ENCODE peak calls at places on chromosomes 2 and 18, in four cellular contexts. L is AG04450, J is mammary epithelial cell, T is cardiac fibroblast. V is an unnamed sample.

GRCh38 chr2:222424729-222425671 is 657 bp downstream of the SGPP2 start:
- DNase-seq in L (no peak), J (no peak), T (no peak), V (peak; percentile 21)

GRCh38 chr2:127569274-127570065 is 34.0 kb downstream of the MYO7B start:
- DNase-seq in T (peak; percentile 79), L (no peak), J (peak; percentile 70), V (peak; percentile 84)

GRCh38 chr18:34707670-34708069 is 2.4 kb upstream of the DTNA start:
- DNase-seq in T (peak; percentile 94), L (peak; percentile 82), J (peak; percentile 92), V (peak; percentile 95)

GRCh38 chr2:205024822-205025518 is 479.7 kb downstream of the PARD3B start:
- DNase-seq in T (peak; percentile 86), J (peak; percentile 96), L (peak; percentile 77), V (peak; percentile 95)

GRCh38 chr2:37614061-37614802 is 57.2 kb downstream of the CDC42EP3 start:
- DNase-seq in J (peak; percentile 80), T (peak; percentile 87), L (peak; percentile 70), V (peak; percentile 32)

GRCh38 chr18:26575865-26576217 is 27.5 kb upstream of the KCTD1 start:
- DNase-seq in J (no peak), T (no peak), L (no peak), V (no peak)

GRCh38 chr2:3256655-3257054 is 121.0 kb downstream of the EIPR1 start:
- DNase-seq in J (no peak), T (no peak), L (no peak), V (no peak)

GRCh38 chr18:2050016-2050415 is 521.3 kb downstream of the METTL4 start:
- DNase-seq in J (peak; percentile 43), T (peak; percentile 8), L (no peak), V (peak; percentile 3)

GRCh38 chr18:12420831-12421421 is 13.2 kb downstream of the PRELID3A start:
- DNase-seq in J (no peak), T (no peak), L (no peak), V (no peak)

GRCh38 chr2:39128919-39129391 is 8.1 kb upstream of the SOS1 start:
- DNase-seq in L (no peak), J (peak; percentile 70), T (no peak), V (no peak)

GRCh38 chr2:237136824-237137223 is 51.1 kb downstream of the COPS8 start:
- DNase-seq in J (no peak), L (no peak), T (no peak), V (no peak)

GRCh38 chr18:8871484-8871883 is 166.1 kb downstream of the MTCL1 start:
- DNase-seq in J (peak; percentile 82), L (no peak), T (no peak), V (peak; percentile 53)

GRCh38 chr2:69222984-69223658 is 163.9 kb downstream of the GFPT1 start:
- DNase-seq in J (no peak), L (no peak), T (peak; percentile 91), V (no peak)

GRCh38 chr2:10235099-10235908 is 67.4 kb upstream of the HPCAL1 start:
- DNase-seq in L (no peak), T (peak; percentile 14), J (no peak), V (no peak)

GRCh38 chr2:13201924-13202323 is 485.2 kb downstream of the TRIB2 start:
- DNase-seq in T (no peak), J (peak; percentile 1), L (no peak), V (no peak)

GRCh38 chr2:79855264-79856006 is 342.6 kb downstream of the CTNNA2 start:
- DNase-seq in T (no peak), J (no peak), L (no peak), V (peak; percentile 10)

GRCh38 chr2:134218928-134219707 is 34.8 kb upstream of the MGAT5 start:
- DNase-seq in T (no peak), J (no peak), L (no peak), V (no peak)

GRCh38 chr2:117967981-117968723 is 45.7 kb downstream of the CCDC93 start:
- DNase-seq in T (no peak), J (no peak), L (no peak), V (no peak)

GRCh38 chr2:224135881-224136280 is 96.8 kb upstream of the SERPINE2 start:
- DNase-seq in J (no peak), L (no peak), T (no peak), V (no peak)

GRCh38 chr2:65129276-65129612 is 662 bp downstream of the RAB1A start:
- DNase-seq in J (peak; percentile 10), L (no peak), T (no peak), V (peak; percentile 22)

GRCh38 chr2:76599732-76600368 is 889.1 kb upstream of the GCFC2 start:
- DNase-seq in J (peak; percentile 61), T (peak; percentile 75), L (peak; percentile 20), V (peak; percentile 86)

GRCh38 chr2:26581991-26582842 is 58.9 kb downstream of the CIB4 start:
- DNase-seq in J (no peak), L (no peak), T (no peak), V (no peak)

GRCh38 chr2:230230087-230230486 is 4.6 kb downstream of the SP140 start:
- DNase-seq in J (peak; percentile 50), L (peak; percentile 38), T (peak; percentile 43), V (peak; percentile 20)

GRCh38 chr18:62066121-62066818 is 120.6 kb downstream of the PIGN start:
- DNase-seq in J (no peak), T (no peak), L (no peak), V (no peak)

GRCh38 chr2:30403592-30404353 is 43.3 kb upstream of the LCLAT1 start:
- DNase-seq in L (no peak), T (no peak), J (no peak), V (no peak)

GRCh38 chr2:26574900-26575560 is 66.1 kb downstream of the CIB4 start:
- DNase-seq in J (no peak), L (no peak), T (no peak), V (no peak)

GRCh38 chr2:83234291-83234690 is 1224.8 kb downstream of the SUCLG1 start:
- DNase-seq in T (no peak), L (no peak), J (no peak), V (no peak)

GRCh38 chr2:232376260-232376659 is 2.3 kb upstream of the ALPP start:
- DNase-seq in L (no peak), J (no peak), T (no peak), V (no peak)

GRCh38 chr18:47288741-47289140 is 37.3 kb upstream of the SKOR2 start:
- DNase-seq in T (no peak), J (no peak), L (no peak), V (no peak)

GRCh38 chr2:128836559-128837100 is 518.0 kb upstream of the HS6ST1 start:
- DNase-seq in J (no peak), L (no peak), T (no peak), V (no peak)

GRCh38 chr2:101696272-101697123 is 1.0 kb upstream of the MAP4K4 start:
- DNase-seq in T (peak; percentile 26), J (peak; percentile 32), L (no peak), V (peak; percentile 33)

GRCh38 chr18:48637081-48637990 is 98.5 kb downstream of the CTIF start:
- DNase-seq in J (no peak), L (no peak), T (no peak), V (no peak)

GRCh38 chr2:5560981-5561380 is 131.2 kb upstream of the SOX11 start:
- DNase-seq in T (peak; percentile 5), L (peak; percentile 55), J (no peak), V (peak; percentile 78)

GRCh38 chr2:28160986-28161425 is 231.7 kb upstream of the FOSL2 start:
- DNase-seq in T (peak; percentile 95), L (no peak), J (peak; percentile 44), V (peak; percentile 82)

GRCh38 chr2:109277414-109277813 is 148.4 kb downstream of the SH3RF3 start:
- DNase-seq in J (no peak), T (no peak), L (no peak), V (no peak)

GRCh38 chr18:47912343-47912742 is 18.1 kb downstream of the SMAD2 start:
- DNase-seq in L (no peak), T (peak; percentile 28), J (peak; percentile 77), V (no peak)

GRCh38 chr18:63316612-63317555 is 2.7 kb downstream of the BCL2 start:
- DNase-seq in J (no peak), L (no peak), T (no peak), V (no peak)

GRCh38 chr2:85162746-85163301 is 29.6 kb downstream of the TCF7L1 start:
- DNase-seq in T (peak; percentile 50), L (peak; percentile 39), J (no peak), V (no peak)
- TF ChIP-seq CTCF in T (no peak), L (peak; percentile 13), J (no peak), V (no peak)

DNA sequence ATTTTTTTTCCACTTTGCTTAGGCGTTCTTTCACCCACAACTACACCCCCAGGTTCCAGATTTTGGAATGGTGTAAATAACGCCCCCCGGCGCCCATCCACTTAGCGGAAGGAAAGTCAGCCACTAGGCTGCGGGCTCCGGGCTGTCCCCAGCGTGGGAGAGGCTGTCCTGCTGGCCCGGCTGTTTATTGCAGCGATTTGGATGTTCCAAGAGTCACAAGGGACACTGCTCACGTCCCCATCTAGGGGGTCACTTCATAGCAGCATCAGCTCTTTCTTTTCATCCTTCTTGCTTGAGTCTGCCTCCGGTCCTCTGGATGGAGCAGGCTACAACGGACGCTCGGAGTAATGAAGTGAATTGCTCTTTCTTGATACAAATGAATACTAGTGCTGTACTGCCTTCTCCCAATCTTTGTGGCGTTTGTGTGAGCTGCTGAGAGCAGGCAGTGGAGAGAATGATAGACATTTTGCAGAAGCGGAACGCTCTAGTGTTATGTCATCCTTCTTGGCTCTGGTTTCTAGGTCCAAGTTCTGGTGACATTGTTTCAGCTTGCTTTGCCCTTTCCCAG is 50.7 kb upstream of the PAIP2B start:
- DNase-seq in L (no peak), J (peak; percentile 21), T (peak; percentile 7), V (peak; percentile 24)
- TF ChIP-seq CTCF in L (peak; percentile 22), J (peak; percentile 46), T (peak; percentile 43), V (peak; percentile 17)

DNA sequence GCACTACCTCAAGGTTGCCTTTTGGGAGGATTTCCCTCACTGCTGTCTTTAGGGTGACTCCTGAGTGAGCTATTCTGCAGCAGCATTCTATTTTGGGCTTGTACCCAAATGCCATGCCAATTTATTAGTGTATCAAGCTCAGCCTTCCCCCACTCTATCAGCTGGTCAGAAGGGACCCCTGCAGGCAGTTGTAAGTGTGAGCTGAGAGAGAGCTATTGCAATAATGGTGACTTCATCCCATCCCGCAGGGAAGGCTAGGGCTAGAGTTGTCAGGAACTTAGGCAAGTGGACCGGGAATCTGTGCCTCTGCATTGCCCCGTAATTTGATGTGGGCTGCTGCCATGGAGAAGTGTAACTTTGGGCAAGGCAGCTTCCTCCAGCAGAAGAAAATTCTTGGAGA is 1.8 kb upstream of the CRYGB start:
- DNase-seq in J (no peak), L (no peak), T (no peak), V (no peak)
- TF ChIP-seq CTCF in J (no peak), L (no peak), T (no peak), V (no peak)

DNA sequence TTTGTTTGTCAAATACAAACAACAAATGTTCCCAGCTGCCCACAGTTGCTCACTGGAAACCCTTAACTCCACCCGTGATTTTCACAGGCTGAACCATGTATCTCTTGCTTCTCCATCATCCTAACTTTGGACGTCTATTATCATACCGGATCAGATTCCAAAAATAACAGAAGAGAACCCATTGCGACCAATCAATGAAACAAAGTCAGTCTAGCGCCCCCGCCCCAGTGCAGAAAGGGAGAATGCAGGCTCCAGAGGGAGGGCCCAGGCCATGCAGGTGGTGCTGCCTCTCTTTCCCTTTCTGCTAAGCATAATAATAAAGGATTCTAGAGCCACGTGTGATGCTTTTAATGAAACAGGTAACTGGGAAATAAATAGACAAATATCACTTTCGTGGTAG is 24.1 kb downstream of the COLEC12 start:
- DNase-seq in L (no peak), T (no peak), J (no peak), V (no peak)
- TF ChIP-seq CTCF in L (no peak), T (no peak), J (no peak), V (no peak)

GRCh38 chr2:61898810-61899209 is 6.7 kb upstream of the COMMD1 start:
- DNase-seq in T (peak; percentile 44), L (no peak), J (no peak), V (peak; percentile 29)
- TF ChIP-seq CTCF in T (peak; percentile 56), L (peak; percentile 60), J (peak; percentile 62), V (peak; percentile 37)

V was measured in MCF 10A.